ENCODE peak calls at places on chromosomes 7 and 10, in four cellular contexts. L is left ventricle myocardium inferior; H is stimulated activated CD4-positive, alpha-beta T cell treated with anti-CD3 and anti-CD28 coated beads, Interleukin-2, amount 100 ng/mL, for 48 hours; U is HT1080. N is an unnamed sample.

GRCh38 chr7:129530881-129531391 is 28.6 kb downstream of the SMKR1 start:
- DNase-seq in U (peak; percentile 95), H (peak; percentile 27), L (no peak), N (no peak)

GRCh38 chr7:30934732-30935568 is 23.3 kb downstream of the AQP1 start:
- DNase-seq in L (peak; percentile 15), U (no peak), H (no peak), N (peak; percentile 49)

GRCh38 chr7:133253522-133253882 is 624 bp downstream of the EXOC4 start:
- DNase-seq in H (peak; percentile 1), L (no peak), U (peak; percentile 7), N (peak; percentile 26)

GRCh38 chr10:128143531-128143930 is 17.3 kb upstream of the MKI67 start:
- DNase-seq in U (no peak), H (no peak), L (no peak), N (no peak)

GRCh38 chr7:1454471-1455065 is 4.7 kb downstream of the MICALL2 start:
- DNase-seq in L (peak; percentile 40), U (no peak), H (no peak), N (no peak)

GRCh38 chr7:367351-367841 is 77.4 kb downstream of the FOXL3 start:
- DNase-seq in L (peak; percentile 5), H (no peak), U (no peak), N (peak; percentile 24)

GRCh38 chr10:70925377-70926214 is 37.2 kb upstream of the PCBD1 start:
- DNase-seq in L (peak; percentile 49), U (peak; percentile 24), H (peak; percentile 66), N (peak; percentile 67)

GRCh38 chr10:69421611-69422308 is 5.0 kb upstream of the TACR2 start:
- DNase-seq in L (peak; percentile 86), H (no peak), U (no peak), N (peak; percentile 43)

GRCh38 chr7:12130664-12131063 is 80.4 kb upstream of the TMEM106B start:
- DNase-seq in H (no peak), U (peak; percentile 25), L (no peak), N (no peak)

GRCh38 chr10:30857803-30858202 is 173.9 kb downstream of the ZNF438 start:
- DNase-seq in H (no peak), L (peak; percentile 77), U (no peak), N (no peak)

GRCh38 chr7:12729112-12729511 is 41.7 kb downstream of the ARL4A start:
- DNase-seq in L (peak; percentile 80), H (no peak), U (no peak), N (no peak)

GRCh38 chr7:105806592-105807266 is 69.7 kb downstream of the ATXN7L1 start:
- DNase-seq in U (peak; percentile 86), H (peak; percentile 57), L (no peak), N (no peak)

GRCh38 chr7:151280388-151281019 is 32.0 kb upstream of the SMARCD3 start:
- DNase-seq in U (no peak), L (no peak), H (no peak), N (no peak)

GRCh38 chr10:59234814-59235429 is 58.5 kb downstream of the PHYHIPL start:
- DNase-seq in H (peak; percentile 0), U (peak; percentile 7), L (no peak), N (no peak)

GRCh38 chr7:44534087-44534486 is 7.0 kb downstream of the NPC1L1 start:
- DNase-seq in U (no peak), H (no peak), L (no peak), N (no peak)

GRCh38 chr10:122190553-122190952 is 80.5 kb upstream of the BTBD16 start:
- DNase-seq in U (no peak), H (no peak), L (no peak), N (no peak)

GRCh38 chr7:106916689-106917088 is 51.6 kb downstream of the PIK3CG start:
- DNase-seq in L (no peak), U (no peak), H (no peak), N (no peak)

GRCh38 chr10:110610308-110610774 is 33.8 kb upstream of the RBM20 start:
- DNase-seq in L (no peak), H (peak; percentile 51), U (peak; percentile 66), N (no peak)

GRCh38 chr7:123749537-123749857 is 694 bp upstream of the WASL start:
- DNase-seq in H (no peak), U (no peak), L (no peak), N (no peak)

GRCh38 chr10:42753507-42754154 is 29.0 kb upstream of the BMS1 start:
- DNase-seq in U (no peak), H (no peak), L (no peak), N (no peak)

GRCh38 chr7:36216063-36216684 is 63.1 kb downstream of the EEPD1 start:
- DNase-seq in H (no peak), U (no peak), L (no peak), N (no peak)

GRCh38 chr10:87734987-87735827 is 75.5 kb downstream of the PAPSS2 start:
- DNase-seq in L (no peak), H (peak; percentile 4), U (peak; percentile 54), N (peak; percentile 19)

GRCh38 chr10:77974396-77975074 is 48.0 kb upstream of the DLG5 start:
- DNase-seq in U (peak; percentile 46), L (no peak), H (no peak), N (no peak)

GRCh38 chr7:69608049-69608448 is 9.8 kb downstream of the AUTS2 start:
- DNase-seq in L (no peak), U (no peak), H (no peak), N (no peak)

GRCh38 chr7:131104611-131105293 is 222.9 kb upstream of the MKLN1 start:
- DNase-seq in H (no peak), L (no peak), U (peak; percentile 6), N (no peak)

GRCh38 chr10:78047314-78047891 is 13.7 kb downstream of the RPS24 start:
- DNase-seq in U (peak; percentile 78), L (peak; percentile 86), H (peak; percentile 85), N (peak; percentile 68)

GRCh38 chr7:137674064-137674463 is 172.7 kb downstream of the DGKI start:
- DNase-seq in U (no peak), L (no peak), H (no peak), N (no peak)

GRCh38 chr10:76122056-76122455 is 690.6 kb downstream of the LRMDA start:
- DNase-seq in L (no peak), H (no peak), U (no peak), N (no peak)

GRCh38 chr10:17075975-17076374 is 53.6 kb downstream of the CUBN start:
- DNase-seq in L (no peak), U (no peak), H (no peak), N (no peak)

GRCh38 chr10:98251399-98251798 is 16.6 kb downstream of the LOXL4 start:
- DNase-seq in H (no peak), U (no peak), L (no peak), N (no peak)

N was measured in mucosa of descending colon.